ENCODE peak calls at places on chromosomes 4 and X, in five cellular contexts. A, E, C, O and K are unnamed samples.

GRCh38 chr4:5747746-5748365 is 36.9 kb downstream of the EVC start:
- DNase-seq in A (peak), E (no peak), C (no peak), O (peak), K (peak)

GRCh38 chr4:168560184-168560834 is 63.5 kb downstream of the PALLD start:
- DNase-seq in A (peak), E (peak), C (no peak), O (peak), K (peak)

GRCh38 chrX:70322784-70323183 is 32.9 kb downstream of the KIF4A start:
- DNase-seq in A (no peak), E (no peak), C (no peak), O (no peak), K (no peak)

GRCh38 chr4:145909331-145909730 is 29.3 kb downstream of the ZNF827 start:
- DNase-seq in A (no peak), E (peak), C (no peak), O (peak), K (peak)

GRCh38 chr4:182102576-182102975 is 140.6 kb upstream of the TENM3 start:
- DNase-seq in A (no peak), E (no peak), C (no peak), O (no peak), K (no peak)

GRCh38 chr4:4386736-4387392 is at the start of gene NSG1:
- DNase-seq in A (no peak), E (no peak), C (no peak), O (peak), K (peak)

GRCh38 chrX:10722804-10723364 is 102.5 kb upstream of the MID1 start:
- DNase-seq in A (peak), E (peak), C (no peak), O (peak), K (peak)

GRCh38 chr4:170089274-170089742 is 448 bp downstream of the AADAT start:
- DNase-seq in A (no peak), E (peak), C (no peak), O (peak), K (peak)

GRCh38 chr4:56316011-56316650 is 71.2 kb downstream of the AASDH start:
- DNase-seq in A (no peak), E (no peak), C (no peak), O (no peak), K (no peak)

GRCh38 chr4:89254847-89255246 is 52.8 kb downstream of the GPRIN3 start:
- DNase-seq in A (no peak), E (peak), C (no peak), O (peak), K (peak)

GRCh38 chrX:17713288-17713687 is 24.0 kb upstream of the SCML1 start:
- DNase-seq in A (no peak), E (no peak), C (no peak), O (no peak), K (no peak)

GRCh38 chrX:46326161-46326560 is 219.1 kb downstream of the ZNF674 start:
- DNase-seq in A (no peak), E (no peak), C (no peak), O (peak), K (no peak)

DNA sequence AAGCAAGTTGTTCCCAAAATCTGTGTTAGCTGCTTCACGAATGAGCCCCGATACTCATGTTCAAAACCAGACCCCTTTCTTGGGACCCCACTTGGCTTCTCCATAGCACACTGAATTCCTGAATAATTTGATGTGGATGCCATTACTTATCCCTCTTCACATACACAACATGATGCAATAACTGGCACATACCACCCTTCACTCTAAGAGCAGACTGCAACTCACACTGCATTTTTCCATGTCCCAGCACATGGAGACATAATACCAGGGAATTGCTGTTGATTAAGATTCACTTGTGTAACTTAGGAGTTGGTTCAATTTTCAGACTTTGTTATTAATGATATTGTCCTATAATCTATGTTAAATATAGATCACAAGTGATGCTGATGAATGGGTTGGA is 213.4 kb downstream of the MAML3 start:
- DNase-seq in A (no peak), E (no peak), C (no peak), O (no peak), K (no peak)
- TF ChIP-seq CTCF in A (no peak), E (no peak), C (no peak), O (no peak), K (no peak)

GRCh38 chrX:41933546-41933945 is 10.2 kb upstream of the CASK start:
- DNase-seq in A (no peak), E (no peak), C (no peak), O (peak), K (no peak)

GRCh38 chrX:41931591-41931990 is 8.2 kb upstream of the CASK start:
- DNase-seq in A (no peak), E (no peak), C (no peak), O (no peak), K (no peak)

GRCh38 chrX:41935827-41936226 is 12.5 kb upstream of the CASK start:
- DNase-seq in A (no peak), E (no peak), C (no peak), O (no peak), K (no peak)

GRCh38 chrX:41932885-41933284 is 9.5 kb upstream of the CASK start:
- DNase-seq in A (no peak), E (no peak), C (no peak), O (no peak), K (no peak)
- H3K27ac ChIP-seq in A (no peak), E (no peak), C (no peak), O (no peak), K (no peak)

DNA sequence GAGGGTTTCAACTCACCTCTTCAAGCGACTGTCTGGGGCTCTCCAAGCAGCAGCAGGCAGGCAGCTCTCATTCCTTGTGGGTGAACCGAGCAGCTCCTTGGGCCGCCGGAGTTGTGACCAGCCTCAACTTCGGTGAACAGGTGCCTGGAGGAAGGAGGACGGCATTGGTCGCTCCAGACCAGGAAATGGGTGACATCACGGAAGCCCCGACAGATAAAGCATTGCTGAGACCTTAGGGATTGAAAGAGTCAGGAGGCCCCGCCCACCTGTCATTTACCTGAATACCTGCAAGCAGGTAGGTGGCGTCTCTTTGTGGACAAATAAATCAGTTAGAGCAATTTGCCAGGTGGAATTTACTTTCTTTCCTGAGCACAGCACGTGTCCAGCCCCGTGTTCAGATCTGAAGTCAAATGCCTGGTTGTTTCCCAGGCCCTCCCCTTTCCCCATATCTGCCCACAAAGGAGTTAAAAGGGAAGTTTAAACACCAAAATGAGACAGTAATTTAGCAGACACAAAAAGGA is at the start of gene LNX1:
- DNase-seq in A (no peak), E (peak), C (peak), O (no peak), K (no peak)
- TF ChIP-seq CTCF in A (no peak), E (no peak), C (peak), O (no peak), K (no peak)

GRCh38 chr4:128285085-128286023 is 2.3 kb downstream of the PGRMC2 start:
- DNase-seq in A (no peak), E (peak), C (no peak), O (no peak), K (no peak)
- H3K27ac ChIP-seq in A (no peak), E (peak), C (peak), O (no peak), K (peak)

DNA sequence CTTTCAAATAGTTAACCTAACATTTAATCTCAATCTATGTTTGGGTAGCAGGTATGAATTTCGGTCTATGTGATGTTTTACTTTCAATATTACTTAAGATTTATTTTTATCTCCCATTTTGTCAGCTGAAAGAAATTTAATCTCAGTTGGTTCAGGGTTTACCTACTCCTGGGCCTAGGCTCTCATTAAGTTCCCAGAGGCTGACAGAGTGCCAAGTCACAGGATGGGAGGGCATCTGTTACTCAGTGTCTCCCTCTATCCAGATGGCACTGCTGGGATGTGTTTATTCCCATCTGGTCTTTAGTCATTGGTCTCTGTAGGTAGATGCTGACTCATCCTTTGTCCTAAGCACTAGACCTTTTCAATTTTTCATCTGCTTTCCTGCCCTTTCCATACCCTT is 129.4 kb upstream of the ARSJ start:
- DNase-seq in A (peak), E (no peak), C (no peak), O (peak), K (no peak)
- TF ChIP-seq CTCF in A (peak), E (no peak), C (no peak), O (peak), K (no peak)

GRCh38 chr4:186693159-186693815 is 30.4 kb downstream of the FAT1 start:
- DNase-seq in A (peak), E (peak), C (no peak), O (peak), K (no peak)

GRCh38 chr4:186698028-186698427 is 25.6 kb downstream of the FAT1 start:
- DNase-seq in A (no peak), E (no peak), C (no peak), O (no peak), K (no peak)

GRCh38 chr4:186691396-186691795 is 32.3 kb downstream of the FAT1 start:
- DNase-seq in A (no peak), E (no peak), C (no peak), O (no peak), K (no peak)

GRCh38 chr4:186695392-186695791 is 28.3 kb downstream of the FAT1 start:
- DNase-seq in A (no peak), E (no peak), C (no peak), O (peak), K (no peak)

DNA sequence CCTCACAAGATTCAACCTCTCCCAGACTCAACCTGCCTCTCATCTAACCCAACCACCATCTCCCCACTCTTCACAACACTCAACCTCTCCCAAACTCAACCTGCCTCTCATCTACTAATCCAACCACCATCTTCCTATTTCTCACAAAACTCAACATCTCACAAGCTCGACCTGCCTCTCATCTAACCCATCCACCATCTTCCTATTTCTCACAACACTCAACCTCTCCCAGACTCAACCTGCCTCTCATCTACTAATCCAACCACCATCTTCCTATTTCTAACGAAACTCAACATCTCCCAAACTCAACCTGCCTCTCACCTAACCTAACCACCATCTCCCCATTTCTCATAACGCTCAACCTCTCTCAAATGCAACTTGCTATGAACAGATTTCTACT is 29.8 kb downstream of the FAT1 start:
- DNase-seq in A (no peak), E (no peak), C (no peak), O (no peak), K (no peak)
- H3K27ac ChIP-seq in A (no peak), E (peak), C (peak), O (no peak), K (no peak)

GRCh38 chr4:18932940-18933339 is 911.4 kb upstream of the LCORL start:
- DNase-seq in A (no peak), E (no peak), C (no peak), O (no peak), K (no peak)
- TF ChIP-seq CTCF in A (no peak), E (no peak), C (no peak), O (no peak), K (no peak)

GRCh38 chr4:28976369-28976768 is 1743.8 kb upstream of the PCDH7 start:
- DNase-seq in A (no peak), E (no peak), C (no peak), O (no peak), K (no peak)

DNA sequence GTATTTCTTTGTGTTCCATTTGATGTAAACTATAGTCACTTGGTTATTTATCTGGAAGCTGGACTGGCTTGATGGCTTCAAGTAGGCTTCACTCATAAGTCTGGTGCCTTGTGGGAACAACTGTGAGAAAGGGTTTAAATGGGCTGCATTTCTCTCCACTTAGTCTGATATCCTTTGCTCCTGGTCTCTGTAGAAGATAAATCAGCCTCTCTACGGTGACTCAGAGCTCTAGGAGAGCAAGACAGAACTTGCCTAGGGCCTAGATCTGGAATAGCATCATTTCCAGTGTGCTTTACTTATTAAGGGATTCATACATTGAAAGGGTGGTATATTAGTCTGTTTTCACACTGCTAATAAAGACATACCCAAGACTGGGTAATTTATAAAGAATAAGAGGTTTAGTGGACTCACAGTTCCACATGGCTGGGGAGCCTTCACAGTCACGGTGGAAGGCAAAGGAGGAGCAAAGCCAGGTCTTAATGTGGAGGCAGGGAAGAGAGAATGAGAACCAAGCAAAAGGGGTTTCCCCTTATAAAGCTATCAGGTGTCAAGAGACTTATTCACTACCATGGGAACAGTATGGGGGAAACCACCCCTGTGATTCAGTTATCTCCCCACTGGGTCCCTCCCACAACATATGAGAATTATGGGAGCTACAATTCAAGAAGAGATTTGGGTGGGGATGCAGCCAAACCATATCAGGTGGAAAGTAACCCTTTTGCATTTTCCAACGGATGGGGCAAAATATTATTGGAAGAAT is 1746.4 kb upstream of the PCDH7 start:
- DNase-seq in A (peak), E (no peak), C (no peak), O (no peak), K (peak)
- H3K27ac ChIP-seq in A (no peak), E (no peak), C (no peak), O (no peak), K (no peak)

GRCh38 chr4:2850966-2851782 is 7.5 kb downstream of the ADD1 start:
- DNase-seq in A (no peak), E (no peak), C (no peak), O (no peak), K (no peak)
- TF ChIP-seq CTCF in A (no peak), E (no peak), C (no peak), O (no peak), K (no peak)